ENCODE peak calls at places on chromosomes 7 and 10, in ten cellular contexts. One of them, this sample, is unnamed.

GRCh38 chr7:40551685-40552576 is 417.1 kb downstream of the SUGCT start:
- DNase-seq in GM12865: peak; percentile 34
- DNase-seq in tibial artery: no peak
- DNase-seq in astrocyte of the spinal cord: peak; percentile 60
- DNase-seq in SK-N-SH: peak; percentile 81
- DNase-seq in IMR-90: peak; percentile 88
- DNase-seq in heart right ventricle: no peak
- DNase-seq in RWPE2: no peak
- DNase-seq in H7: no peak
- DNase-seq in HAP-1: no peak
- DNase-seq in this sample: peak; percentile 2

GRCh38 chr7:1169409-1170368 is 9.7 kb upstream of the ZFAND2A start:
- DNase-seq in GM12865: peak; percentile 90
- DNase-seq in SK-N-SH: peak; percentile 86
- DNase-seq in HAP-1: no peak
- DNase-seq in RWPE2: no peak
- DNase-seq in heart right ventricle: peak; percentile 80
- DNase-seq in IMR-90: no peak
- DNase-seq in tibial artery: peak; percentile 82
- DNase-seq in astrocyte of the spinal cord: peak; percentile 70
- DNase-seq in H7: peak; percentile 94
- DNase-seq in this sample: peak; percentile 85

GRCh38 chr7:114405427-114405826 is 9.2 kb upstream of the FOXP2 start:
- DNase-seq in SK-N-SH: no peak
- DNase-seq in astrocyte of the spinal cord: peak; percentile 31
- DNase-seq in IMR-90: no peak
- DNase-seq in RWPE2: no peak
- DNase-seq in H7: peak; percentile 1
- DNase-seq in GM12865: peak; percentile 21
- DNase-seq in HAP-1: peak; percentile 28
- DNase-seq in heart right ventricle: no peak
- DNase-seq in tibial artery: no peak
- DNase-seq in this sample: no peak

GRCh38 chr10:88810196-88810961 is 7.8 kb downstream of the LIPM start:
- DNase-seq in H7: peak; percentile 16
- DNase-seq in IMR-90: peak; percentile 72
- DNase-seq in RWPE2: no peak
- DNase-seq in tibial artery: no peak
- DNase-seq in heart right ventricle: no peak
- DNase-seq in HAP-1: peak; percentile 52
- DNase-seq in astrocyte of the spinal cord: peak; percentile 71
- DNase-seq in SK-N-SH: peak; percentile 36
- DNase-seq in GM12865: peak; percentile 78
- DNase-seq in this sample: no peak

GRCh38 chr7:20153567-20153966 is 63.6 kb downstream of the MACC1 start:
- DNase-seq in GM12865: no peak
- DNase-seq in tibial artery: no peak
- DNase-seq in SK-N-SH: no peak
- DNase-seq in H7: no peak
- DNase-seq in HAP-1: no peak
- DNase-seq in astrocyte of the spinal cord: no peak
- DNase-seq in heart right ventricle: no peak
- DNase-seq in IMR-90: no peak
- DNase-seq in RWPE2: no peak
- DNase-seq in this sample: no peak

GRCh38 chr7:2460641-2461040 is 15.6 kb downstream of the GRIFIN start:
- DNase-seq in SK-N-SH: no peak
- DNase-seq in heart right ventricle: no peak
- DNase-seq in H7: peak; percentile 56
- DNase-seq in tibial artery: no peak
- DNase-seq in IMR-90: no peak
- DNase-seq in GM12865: no peak
- DNase-seq in HAP-1: no peak
- DNase-seq in RWPE2: no peak
- DNase-seq in astrocyte of the spinal cord: no peak
- DNase-seq in this sample: no peak

GRCh38 chr7:34748244-34749039 is 90.4 kb downstream of the NPSR1 start:
- DNase-seq in astrocyte of the spinal cord: peak; percentile 71
- DNase-seq in RWPE2: no peak
- DNase-seq in SK-N-SH: peak; percentile 19
- DNase-seq in tibial artery: no peak
- DNase-seq in H7: no peak
- DNase-seq in GM12865: no peak
- DNase-seq in IMR-90: peak; percentile 12
- DNase-seq in heart right ventricle: peak; percentile 82
- DNase-seq in HAP-1: no peak
- DNase-seq in this sample: no peak

GRCh38 chr10:130372222-130372621 is 236.0 kb downstream of the GLRX3 start:
- DNase-seq in tibial artery: no peak
- DNase-seq in heart right ventricle: no peak
- DNase-seq in GM12865: no peak
- DNase-seq in RWPE2: no peak
- DNase-seq in IMR-90: no peak
- DNase-seq in SK-N-SH: no peak
- DNase-seq in astrocyte of the spinal cord: no peak
- DNase-seq in HAP-1: no peak
- DNase-seq in H7: no peak
- DNase-seq in this sample: no peak

GRCh38 chr10:91162050-91162494 is 58.4 kb upstream of the PCGF5 start:
- DNase-seq in astrocyte of the spinal cord: no peak
- DNase-seq in H7: no peak
- DNase-seq in HAP-1: no peak
- DNase-seq in tibial artery: no peak
- DNase-seq in GM12865: peak; percentile 17
- DNase-seq in SK-N-SH: no peak
- DNase-seq in RWPE2: no peak
- DNase-seq in heart right ventricle: no peak
- DNase-seq in IMR-90: peak; percentile 46
- DNase-seq in this sample: no peak

GRCh38 chr7:20598479-20599419 is 16.7 kb upstream of the ABCB5 start:
- DNase-seq in HAP-1: peak; percentile 73
- DNase-seq in H7: peak; percentile 21
- DNase-seq in RWPE2: no peak
- DNase-seq in IMR-90: peak; percentile 71
- DNase-seq in heart right ventricle: no peak
- DNase-seq in GM12865: peak; percentile 72
- DNase-seq in astrocyte of the spinal cord: peak; percentile 74
- DNase-seq in SK-N-SH: peak; percentile 59
- DNase-seq in tibial artery: no peak
- DNase-seq in this sample: peak; percentile 3

GRCh38 chr7:12573885-12574284 is 3.4 kb downstream of the SCIN start:
- DNase-seq in H7: no peak
- DNase-seq in tibial artery: no peak
- DNase-seq in GM12865: no peak
- DNase-seq in HAP-1: no peak
- DNase-seq in SK-N-SH: no peak
- DNase-seq in RWPE2: no peak
- DNase-seq in heart right ventricle: no peak
- DNase-seq in astrocyte of the spinal cord: no peak
- DNase-seq in IMR-90: no peak
- DNase-seq in this sample: no peak

GRCh38 chr10:42960491-42961155 is 116.2 kb upstream of the RET start:
- DNase-seq in tibial artery: no peak
- DNase-seq in GM12865: no peak
- DNase-seq in astrocyte of the spinal cord: peak; percentile 22
- DNase-seq in heart right ventricle: peak; percentile 19
- DNase-seq in H7: no peak
- DNase-seq in SK-N-SH: no peak
- DNase-seq in HAP-1: no peak
- DNase-seq in IMR-90: peak; percentile 37
- DNase-seq in RWPE2: peak; percentile 39
- DNase-seq in this sample: no peak

GRCh38 chr10:49310460-49310859 is 11.5 kb downstream of the C10orf71 start:
- DNase-seq in GM12865: no peak
- DNase-seq in SK-N-SH: no peak
- DNase-seq in HAP-1: no peak
- DNase-seq in tibial artery: no peak
- DNase-seq in astrocyte of the spinal cord: no peak
- DNase-seq in H7: no peak
- DNase-seq in RWPE2: no peak
- DNase-seq in IMR-90: no peak
- DNase-seq in heart right ventricle: no peak
- DNase-seq in this sample: no peak

GRCh38 chr7:23012797-23013714 is 874 bp downstream of the HYCC1 start:
- DNase-seq in RWPE2: no peak
- DNase-seq in IMR-90: no peak
- DNase-seq in SK-N-SH: peak; percentile 62
- DNase-seq in H7: peak; percentile 60
- DNase-seq in HAP-1: peak; percentile 59
- DNase-seq in astrocyte of the spinal cord: peak; percentile 30
- DNase-seq in tibial artery: peak; percentile 31
- DNase-seq in heart right ventricle: peak; percentile 30
- DNase-seq in GM12865: peak; percentile 57
- DNase-seq in this sample: peak; percentile 41

GRCh38 chr7:23009303-23009702 is 4.6 kb downstream of the HYCC1 start:
- DNase-seq in H7: no peak
- DNase-seq in IMR-90: no peak
- DNase-seq in tibial artery: no peak
- DNase-seq in heart right ventricle: no peak
- DNase-seq in astrocyte of the spinal cord: no peak
- DNase-seq in HAP-1: no peak
- DNase-seq in SK-N-SH: no peak
- DNase-seq in RWPE2: no peak
- DNase-seq in GM12865: no peak
- DNase-seq in this sample: no peak

GRCh38 chr7:23013715-23014649 is at the start of gene HYCC1:
- DNase-seq in RWPE2: peak; percentile 99
- DNase-seq in HAP-1: peak; percentile 99
- DNase-seq in IMR-90: peak; percentile 99
- DNase-seq in astrocyte of the spinal cord: peak; percentile 99
- DNase-seq in tibial artery: peak; percentile 99
- DNase-seq in H7: peak; percentile 94
- DNase-seq in SK-N-SH: peak; percentile 98
- DNase-seq in GM12865: peak; percentile 99
- DNase-seq in heart right ventricle: peak; percentile 99
- DNase-seq in this sample: peak; percentile 97

GRCh38 chr7:23012186-23012585 is 1.7 kb downstream of the HYCC1 start:
- DNase-seq in astrocyte of the spinal cord: no peak
- DNase-seq in heart right ventricle: no peak
- DNase-seq in H7: no peak
- DNase-seq in tibial artery: no peak
- DNase-seq in HAP-1: peak; percentile 51
- DNase-seq in GM12865: no peak
- DNase-seq in RWPE2: no peak
- DNase-seq in IMR-90: no peak
- DNase-seq in SK-N-SH: no peak
- DNase-seq in this sample: no peak

GRCh38 chr7:23011222-23011924 is 2.6 kb downstream of the HYCC1 start:
- DNase-seq in astrocyte of the spinal cord: no peak
- DNase-seq in H7: no peak
- DNase-seq in GM12865: no peak
- DNase-seq in RWPE2: no peak
- DNase-seq in tibial artery: no peak
- DNase-seq in heart right ventricle: no peak
- DNase-seq in SK-N-SH: no peak
- DNase-seq in IMR-90: no peak
- DNase-seq in HAP-1: no peak
- DNase-seq in this sample: no peak
- H3K4me3 ChIP-seq in astrocyte of the spinal cord: no peak overlapping the region
- H3K4me3 ChIP-seq in H7: no peak overlapping the region
- H3K4me3 ChIP-seq in GM12865: peak overlapping the region; percentile 66
- H3K4me3 ChIP-seq in RWPE2: no peak overlapping the region
- H3K4me3 ChIP-seq in tibial artery: peak overlapping the region; percentile 1
- H3K4me3 ChIP-seq in heart right ventricle: no peak overlapping the region
- H3K4me3 ChIP-seq in SK-N-SH: no peak overlapping the region
- H3K4me3 ChIP-seq in IMR-90: peak overlapping the region; percentile 22
- H3K4me3 ChIP-seq in HAP-1: no peak overlapping the region
- H3K4me3 ChIP-seq in this sample: peak overlapping the region; percentile 11

DNA sequence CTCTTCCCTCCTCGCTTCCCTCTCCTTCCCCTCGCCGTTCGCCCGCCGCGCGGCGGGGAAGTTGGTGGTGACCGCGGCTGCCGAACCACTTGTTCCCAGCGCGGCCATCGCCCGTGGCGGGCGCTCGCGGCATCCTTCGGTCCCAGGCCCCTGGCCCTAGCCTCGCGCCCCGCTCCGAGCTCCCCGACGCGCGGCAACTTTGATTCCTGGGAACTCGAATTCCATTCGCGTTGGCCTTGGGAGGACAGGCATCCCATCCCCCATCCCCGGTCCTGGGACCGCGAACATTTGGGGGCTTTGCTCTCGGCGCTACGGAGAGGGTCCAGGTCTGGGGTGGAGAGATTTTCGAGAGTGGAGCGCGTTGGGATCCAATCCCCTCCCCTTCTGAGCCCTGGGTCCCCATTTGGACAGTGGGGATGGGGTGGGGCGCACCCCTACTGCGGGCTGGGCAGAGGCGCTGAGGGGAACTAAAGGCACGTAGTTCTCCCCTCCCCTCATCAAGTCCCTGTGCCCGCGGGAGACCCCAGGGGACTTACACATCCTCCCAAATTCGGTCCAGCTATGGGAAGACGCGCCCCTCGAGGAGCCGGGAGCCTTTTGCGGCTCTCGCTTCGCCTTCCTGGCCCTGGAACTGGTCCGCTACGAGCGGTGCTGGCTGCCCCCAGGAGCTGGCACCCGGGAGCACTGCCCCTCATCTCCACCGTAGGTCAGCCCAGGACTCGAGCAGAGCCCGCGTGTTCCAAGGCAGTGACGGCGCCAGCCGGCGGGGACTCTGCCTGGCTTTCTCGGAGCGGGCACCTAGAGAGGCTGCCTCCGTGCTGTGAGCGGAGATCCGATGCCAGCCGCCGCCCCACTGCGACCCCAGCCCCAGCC is 856 bp downstream of the CDH23 start:
- DNase-seq in RWPE2: no peak
- DNase-seq in HAP-1: no peak
- DNase-seq in tibial artery: no peak
- DNase-seq in IMR-90: no peak
- DNase-seq in H7: peak; percentile 86
- DNase-seq in GM12865: no peak
- DNase-seq in SK-N-SH: peak; percentile 76
- DNase-seq in astrocyte of the spinal cord: no peak
- DNase-seq in heart right ventricle: no peak
- DNase-seq in this sample: no peak
- H3K4me3 ChIP-seq in RWPE2: peak overlapping the region; percentile 23
- H3K4me3 ChIP-seq in HAP-1: peak overlapping the region; percentile 28
- H3K4me3 ChIP-seq in tibial artery: peak overlapping the region; percentile 56
- H3K4me3 ChIP-seq in IMR-90: no peak overlapping the region
- H3K4me3 ChIP-seq in H7: peak overlapping the region; percentile 59
- H3K4me3 ChIP-seq in GM12865: no peak overlapping the region
- H3K4me3 ChIP-seq in SK-N-SH: no peak overlapping the region
- H3K4me3 ChIP-seq in astrocyte of the spinal cord: no peak overlapping the region
- H3K4me3 ChIP-seq in heart right ventricle: peak overlapping the region; percentile 52
- H3K4me3 ChIP-seq in this sample: no peak overlapping the region

GRCh38 chr7:129702316-129702715 is 90.8 kb downstream of the NRF1 start:
- DNase-seq in astrocyte of the spinal cord: peak; percentile 43
- DNase-seq in HAP-1: no peak
- DNase-seq in GM12865: no peak
- DNase-seq in RWPE2: no peak
- DNase-seq in H7: no peak
- DNase-seq in heart right ventricle: no peak
- DNase-seq in SK-N-SH: no peak
- DNase-seq in IMR-90: peak; percentile 63
- DNase-seq in tibial artery: no peak
- DNase-seq in this sample: no peak
- H3K4me3 ChIP-seq in astrocyte of the spinal cord: no peak overlapping the region
- H3K4me3 ChIP-seq in HAP-1: no peak overlapping the region
- H3K4me3 ChIP-seq in GM12865: no peak overlapping the region
- H3K4me3 ChIP-seq in RWPE2: no peak overlapping the region
- H3K4me3 ChIP-seq in H7: no peak overlapping the region
- H3K4me3 ChIP-seq in heart right ventricle: no peak overlapping the region
- H3K4me3 ChIP-seq in SK-N-SH: no peak overlapping the region
- H3K4me3 ChIP-seq in IMR-90: no peak overlapping the region
- H3K4me3 ChIP-seq in tibial artery: no peak overlapping the region
- H3K4me3 ChIP-seq in this sample: no peak overlapping the region

GRCh38 chr10:65735382-65735781 is 1190.5 kb upstream of the LRRTM3 start:
- DNase-seq in H7: no peak
- DNase-seq in IMR-90: no peak
- DNase-seq in SK-N-SH: no peak
- DNase-seq in HAP-1: no peak
- DNase-seq in RWPE2: no peak
- DNase-seq in tibial artery: no peak
- DNase-seq in astrocyte of the spinal cord: no peak
- DNase-seq in GM12865: no peak
- DNase-seq in heart right ventricle: no peak
- DNase-seq in this sample: no peak
- H3K4me3 ChIP-seq in H7: no peak overlapping the region
- H3K4me3 ChIP-seq in IMR-90: no peak overlapping the region
- H3K4me3 ChIP-seq in SK-N-SH: no peak overlapping the region
- H3K4me3 ChIP-seq in HAP-1: no peak overlapping the region
- H3K4me3 ChIP-seq in RWPE2: no peak overlapping the region
- H3K4me3 ChIP-seq in tibial artery: no peak overlapping the region
- H3K4me3 ChIP-seq in astrocyte of the spinal cord: no peak overlapping the region
- H3K4me3 ChIP-seq in GM12865: no peak overlapping the region
- H3K4me3 ChIP-seq in heart right ventricle: no peak overlapping the region
- H3K4me3 ChIP-seq in this sample: no peak overlapping the region